ENCODE peak calls at places on chromosome 5, in ten cellular contexts. F is ovary, R is tibial nerve, G is A549, C is right atrium auricular region, H is adipocyte, Y is Peyer's patch, J is heart right ventricle, O is OCI-LY7, I is body of pancreas. B is an unnamed sample. For H3K4me1, the result is how much of the 10 kb centered on the place peaks cover.

GRCh38 chr5:107330903-107331302 is 339.8 kb downstream of the EFNA5 start:
- DNase-seq in F (no peak), O (no peak), I (no peak), R (no peak), G (no peak), Y (no peak), H (no peak), J (no peak), C (no peak), B (no peak)

GRCh38 chr5:151799407-151799806 is 27.7 kb downstream of the G3BP1 start:
- DNase-seq in I (no peak), Y (no peak), J (no peak), F (no peak), O (no peak), C (no peak), H (peak), G (no peak), R (no peak), B (no peak)

GRCh38 chr5:133750356-133750755 is 138.0 kb upstream of the FSTL4 start:
- DNase-seq in I (no peak), R (no peak), G (no peak), Y (no peak), C (no peak), H (no peak), F (no peak), O (no peak), J (no peak), B (no peak)

GRCh38 chr5:145976431-145977155 is 40.2 kb downstream of the SH3RF2 start:
- DNase-seq in Y (no peak), O (no peak), J (no peak), F (no peak), G (peak), R (no peak), C (no peak), I (no peak), H (no peak), B (no peak)

GRCh38 chr5:43019615-43020293 is 20.4 kb downstream of the ANXA2R start:
- DNase-seq in F (no peak), Y (peak), R (no peak), J (peak), G (peak), H (peak), O (peak), I (peak), C (no peak), B (peak)

GRCh38 chr5:71783891-71784290 is 64.8 kb downstream of the CARTPT start:
- DNase-seq in R (no peak), I (no peak), C (no peak), F (no peak), O (no peak), Y (no peak), H (no peak), G (no peak), J (no peak), B (no peak)

GRCh38 chr5:135488727-135489465 is 36.7 kb upstream of the TIFAB start:
- DNase-seq in I (no peak), G (peak), R (no peak), C (no peak), F (no peak), H (peak), O (no peak), J (peak), Y (no peak), B (no peak)

GRCh38 chr5:81420039-81420667 is 26.2 kb upstream of the ACOT12 start:
- DNase-seq in H (peak), Y (no peak), C (no peak), J (no peak), F (no peak), I (no peak), O (no peak), R (no peak), G (peak), B (no peak)

GRCh38 chr5:181035991-181036815 is 3.9 kb upstream of the BTNL9 start:
- DNase-seq in G (no peak), O (no peak), F (no peak), I (no peak), J (no peak), H (no peak), Y (no peak), R (no peak), C (peak), B (no peak)

GRCh38 chr5:132877938-132878337 is 4.5 kb downstream of the LEAP2 start:
- DNase-seq in Y (no peak), J (peak), H (peak), O (no peak), C (no peak), G (no peak), R (no peak), F (no peak), I (no peak), B (no peak)

GRCh38 chr5:96816430-96816939 is 8.7 kb upstream of the ERAP1 start:
- DNase-seq in O (peak), R (no peak), Y (no peak), H (no peak), J (no peak), I (no peak), C (no peak), F (no peak), G (no peak), B (peak)

GRCh38 chr5:75337366-75338021 is 474 bp downstream of the HMGCR start:
- DNase-seq in O (peak), Y (no peak), F (no peak), I (no peak), H (peak), C (peak), G (peak), J (no peak), R (peak), B (peak)

GRCh38 chr5:89698028-89698427 is 711.5 kb downstream of the CETN3 start:
- DNase-seq in J (no peak), G (no peak), C (no peak), Y (no peak), H (no peak), I (no peak), O (no peak), R (no peak), F (no peak), B (no peak)

GRCh38 chr5:12214631-12215030 is 310.4 kb upstream of the CTNND2 start:
- DNase-seq in F (no peak), G (no peak), O (no peak), C (no peak), R (no peak), I (no peak), Y (no peak), H (no peak), J (no peak), B (no peak)

GRCh38 chr5:624118-624950 is 12.2 kb downstream of the CEP72 start:
- DNase-seq in R (no peak), O (no peak), I (no peak), H (no peak), G (no peak), C (no peak), Y (no peak), F (no peak), J (no peak), B (no peak)

GRCh38 chr5:621341-621761 is 9.2 kb downstream of the CEP72 start:
- DNase-seq in C (no peak), I (peak), O (no peak), F (no peak), R (no peak), J (no peak), G (no peak), H (no peak), Y (peak), B (no peak)

GRCh38 chr5:623531-623930 is 11.4 kb downstream of the CEP72 start:
- DNase-seq in I (no peak), R (no peak), H (no peak), J (no peak), Y (no peak), O (no peak), C (no peak), G (no peak), F (no peak), B (no peak)

GRCh38 chr5:622359-622758 is 10.2 kb downstream of the CEP72 start:
- DNase-seq in R (no peak), C (no peak), F (no peak), O (no peak), Y (peak), H (no peak), I (no peak), G (no peak), J (no peak), B (no peak)

DNA sequence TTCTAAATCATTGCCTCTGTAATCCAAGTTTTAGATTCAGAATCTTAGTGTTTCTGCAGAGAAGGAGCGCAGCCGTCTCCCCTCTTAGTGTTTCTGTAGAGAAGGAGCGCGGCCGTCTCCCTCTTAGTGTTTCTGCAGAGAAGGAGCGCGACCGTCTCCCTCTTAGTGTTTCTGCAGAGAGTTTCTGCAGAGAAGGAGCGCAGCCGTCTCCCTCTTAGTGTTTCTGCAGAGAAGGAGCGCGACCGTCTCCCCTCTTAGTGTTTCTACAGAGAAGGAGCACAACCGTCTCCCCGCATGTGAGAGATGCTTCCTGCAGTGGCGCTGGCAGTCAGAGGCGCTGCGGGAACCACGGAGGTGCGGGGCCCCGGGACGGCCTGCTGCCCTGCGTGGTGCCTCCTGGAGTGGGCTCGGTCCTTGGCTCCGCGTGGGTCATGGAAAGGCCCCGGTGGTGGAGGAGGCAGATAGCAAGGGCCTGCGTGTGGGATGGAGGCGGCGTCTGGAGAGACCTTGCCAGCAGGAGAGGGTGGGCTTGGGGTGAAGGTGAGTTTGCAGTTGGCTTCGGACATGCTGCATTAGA is 10.9 kb downstream of the CEP72 start:
- DNase-seq in H (no peak), C (no peak), F (no peak), I (no peak), G (no peak), R (no peak), O (no peak), J (no peak), Y (no peak), B (no peak)
- H3K4me3 ChIP-seq in H (no peak), C (no peak), F (no peak), I (no peak), G (no peak), R (no peak), O (no peak), J (no peak), Y (no peak), B (no peak)

GRCh38 chr5:143194713-143195112 is 208.8 kb downstream of the NR3C1 start:
- DNase-seq in O (no peak), R (no peak), H (no peak), C (no peak), Y (no peak), I (no peak), J (no peak), G (no peak), F (no peak), B (no peak)
- H3K4me1 ChIP-seq in O (under half), R (under half), H (under half), C (under half), Y (under half), I (under half), J (under half), G (under half), F (under half), B (under half)

DNA sequence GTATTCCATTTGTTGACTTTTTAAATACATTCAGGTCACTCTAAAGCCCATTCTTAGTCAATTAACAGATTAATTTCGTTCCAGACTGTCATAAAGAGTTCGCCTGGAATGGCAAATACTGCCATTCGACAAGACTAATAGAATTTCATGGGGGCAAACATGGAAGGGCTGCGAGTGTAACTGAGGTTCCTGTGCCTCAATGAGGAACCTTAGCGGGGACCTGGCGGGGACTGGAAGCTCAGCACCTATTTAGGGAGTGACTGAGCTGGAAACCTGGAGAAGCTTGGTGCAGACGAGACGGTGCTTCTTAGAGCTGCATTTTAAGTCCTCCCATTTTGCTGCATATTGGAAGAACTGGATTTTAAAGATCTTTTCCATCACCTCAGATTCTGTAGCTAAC is 3.4 kb downstream of the VCAN start:
- DNase-seq in O (no peak), C (no peak), I (no peak), R (no peak), J (no peak), H (peak), F (no peak), Y (no peak), G (no peak), B (no peak)
- H3K4me3 ChIP-seq in O (no peak), C (peak), I (no peak), R (peak), J (no peak), H (peak), F (no peak), Y (peak), G (peak), B (no peak)

GRCh38 chr5:131260895-131261294 is 3.0 kb upstream of the CDC42SE2 start:
- DNase-seq in C (no peak), F (no peak), J (no peak), R (no peak), Y (no peak), G (no peak), H (peak), O (no peak), I (no peak), B (no peak)
- H3K4me1 ChIP-seq in C (under half), F (under half), J (under half), R (under half), Y (under half), G (under half), H (under half), O (half or more), I (under half), B (half or more)

GRCh38 chr5:171386006-171386671 is 1.5 kb upstream of the NPM1 start:
- DNase-seq in I (no peak), C (no peak), H (no peak), Y (no peak), R (no peak), J (no peak), O (no peak), G (no peak), F (no peak), B (no peak)
- H3K4me3 ChIP-seq in I (no peak), C (no peak), H (peak), Y (no peak), R (no peak), J (no peak), O (peak), G (peak), F (no peak), B (no peak)

DNA sequence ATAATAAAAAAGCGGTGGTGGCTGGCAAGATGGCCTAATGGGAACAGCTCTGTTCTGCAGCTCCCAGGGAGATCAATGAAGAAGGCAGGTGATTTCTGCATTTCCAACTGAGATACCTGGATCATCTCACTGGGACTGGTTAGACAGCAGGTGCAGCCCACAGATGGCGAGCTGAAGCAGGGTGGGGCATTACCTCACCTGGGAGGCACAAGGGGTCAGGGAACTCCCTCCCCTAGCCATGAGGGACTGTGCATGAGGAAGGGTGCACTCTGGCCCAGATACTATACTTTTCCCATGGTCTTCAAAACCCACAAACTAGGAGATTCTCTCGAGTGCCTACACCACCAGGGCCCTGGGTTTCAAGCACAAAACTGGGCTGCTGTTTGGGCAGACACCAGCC is 45.6 kb upstream of the PTGER4 start:
- DNase-seq in J (no peak), R (no peak), H (no peak), I (no peak), F (no peak), G (no peak), Y (peak), C (no peak), O (no peak), B (no peak)
- H3K4me1 ChIP-seq in J (under half), R (under half), H (under half), I (under half), F (under half), G (under half), Y (under half), C (under half), O (under half), B (under half)

B was measured in CD4-positive, CD25-positive, alpha-beta regulatory T cell.